ENCODE peak calls at places on chromosomes 3 and 15, in nine cellular contexts. One of them, this sample, is unnamed.

GRCh38 chr3:20747736-20748135 is 561.7 kb upstream of the SGO1 start:
- DNase-seq in Ammon's horn: no peak
- DNase-seq in endothelial cell: no peak
- DNase-seq in stimulated activated CD4-positive, alpha-beta T cell treated with anti-CD3 and anti-CD28 coated beads, TNF-alpha, amount 100 ng/mL, for 48 hours: no peak
- DNase-seq in AG08396: no peak
- DNase-seq in retinal pigment epithelial cell: no peak
- DNase-seq in activated CD8-positive, alpha-beta memory T cell treated with anti-CD3 and anti-CD28 coated beads, Interleukin-2, amount 10 ng/mL, durations not matched to agents 7 days and 5 days: no peak
- DNase-seq in left colon: no peak
- DNase-seq in M059J: no peak
- DNase-seq in this sample: no peak

GRCh38 chr15:79209116-79209515 is 73.4 kb upstream of the ANKRD34C start:
- DNase-seq in left colon: no peak
- DNase-seq in Ammon's horn: no peak
- DNase-seq in retinal pigment epithelial cell: peak; percentile 6
- DNase-seq in M059J: no peak
- DNase-seq in endothelial cell: no peak
- DNase-seq in activated CD8-positive, alpha-beta memory T cell treated with anti-CD3 and anti-CD28 coated beads, Interleukin-2, amount 10 ng/mL, durations not matched to agents 7 days and 5 days: no peak
- DNase-seq in AG08396: no peak
- DNase-seq in stimulated activated CD4-positive, alpha-beta T cell treated with anti-CD3 and anti-CD28 coated beads, TNF-alpha, amount 100 ng/mL, for 48 hours: no peak
- DNase-seq in this sample: no peak

GRCh38 chr3:29512620-29513019 is 231.7 kb downstream of the RBMS3 start:
- DNase-seq in left colon: no peak
- DNase-seq in Ammon's horn: no peak
- DNase-seq in retinal pigment epithelial cell: no peak
- DNase-seq in stimulated activated CD4-positive, alpha-beta T cell treated with anti-CD3 and anti-CD28 coated beads, TNF-alpha, amount 100 ng/mL, for 48 hours: no peak
- DNase-seq in M059J: no peak
- DNase-seq in endothelial cell: no peak
- DNase-seq in AG08396: no peak
- DNase-seq in activated CD8-positive, alpha-beta memory T cell treated with anti-CD3 and anti-CD28 coated beads, Interleukin-2, amount 10 ng/mL, durations not matched to agents 7 days and 5 days: no peak
- DNase-seq in this sample: no peak

GRCh38 chr15:69555080-69555479 is 102.5 kb downstream of the RPLP1 start:
- DNase-seq in AG08396: no peak
- DNase-seq in left colon: no peak
- DNase-seq in M059J: no peak
- DNase-seq in endothelial cell: no peak
- DNase-seq in stimulated activated CD4-positive, alpha-beta T cell treated with anti-CD3 and anti-CD28 coated beads, TNF-alpha, amount 100 ng/mL, for 48 hours: no peak
- DNase-seq in retinal pigment epithelial cell: no peak
- DNase-seq in Ammon's horn: no peak
- DNase-seq in activated CD8-positive, alpha-beta memory T cell treated with anti-CD3 and anti-CD28 coated beads, Interleukin-2, amount 10 ng/mL, durations not matched to agents 7 days and 5 days: no peak
- DNase-seq in this sample: no peak

GRCh38 chr15:80234883-80235282 is 17.1 kb downstream of the CTXND1 start:
- DNase-seq in endothelial cell: peak; percentile 51
- DNase-seq in retinal pigment epithelial cell: no peak
- DNase-seq in Ammon's horn: no peak
- DNase-seq in stimulated activated CD4-positive, alpha-beta T cell treated with anti-CD3 and anti-CD28 coated beads, TNF-alpha, amount 100 ng/mL, for 48 hours: peak; percentile 38
- DNase-seq in AG08396: peak; percentile 48
- DNase-seq in M059J: peak; percentile 24
- DNase-seq in left colon: peak; percentile 52
- DNase-seq in activated CD8-positive, alpha-beta memory T cell treated with anti-CD3 and anti-CD28 coated beads, Interleukin-2, amount 10 ng/mL, durations not matched to agents 7 days and 5 days: peak; percentile 62
- DNase-seq in this sample: peak; percentile 5

GRCh38 chr15:39075756-39076341 is 505.0 kb upstream of the THBS1 start:
- DNase-seq in endothelial cell: no peak
- DNase-seq in retinal pigment epithelial cell: no peak
- DNase-seq in M059J: no peak
- DNase-seq in Ammon's horn: no peak
- DNase-seq in activated CD8-positive, alpha-beta memory T cell treated with anti-CD3 and anti-CD28 coated beads, Interleukin-2, amount 10 ng/mL, durations not matched to agents 7 days and 5 days: no peak
- DNase-seq in left colon: no peak
- DNase-seq in stimulated activated CD4-positive, alpha-beta T cell treated with anti-CD3 and anti-CD28 coated beads, TNF-alpha, amount 100 ng/mL, for 48 hours: no peak
- DNase-seq in AG08396: no peak
- DNase-seq in this sample: no peak

GRCh38 chr15:47293763-47294162 is 423.5 kb upstream of the SEMA6D start:
- DNase-seq in left colon: peak; percentile 12
- DNase-seq in Ammon's horn: peak; percentile 62
- DNase-seq in activated CD8-positive, alpha-beta memory T cell treated with anti-CD3 and anti-CD28 coated beads, Interleukin-2, amount 10 ng/mL, durations not matched to agents 7 days and 5 days: no peak
- DNase-seq in M059J: peak; percentile 57
- DNase-seq in AG08396: peak; percentile 65
- DNase-seq in stimulated activated CD4-positive, alpha-beta T cell treated with anti-CD3 and anti-CD28 coated beads, TNF-alpha, amount 100 ng/mL, for 48 hours: no peak
- DNase-seq in endothelial cell: no peak
- DNase-seq in retinal pigment epithelial cell: peak; percentile 97
- DNase-seq in this sample: no peak

GRCh38 chr3:169744332-169745054 is 20.4 kb downstream of the TERC start:
- DNase-seq in AG08396: no peak
- DNase-seq in retinal pigment epithelial cell: no peak
- DNase-seq in Ammon's horn: no peak
- DNase-seq in activated CD8-positive, alpha-beta memory T cell treated with anti-CD3 and anti-CD28 coated beads, Interleukin-2, amount 10 ng/mL, durations not matched to agents 7 days and 5 days: no peak
- DNase-seq in endothelial cell: no peak
- DNase-seq in left colon: no peak
- DNase-seq in stimulated activated CD4-positive, alpha-beta T cell treated with anti-CD3 and anti-CD28 coated beads, TNF-alpha, amount 100 ng/mL, for 48 hours: no peak
- DNase-seq in M059J: peak; percentile 37
- DNase-seq in this sample: no peak

GRCh38 chr3:130601662-130602061 is 84.7 kb downstream of the COL6A6 start:
- DNase-seq in activated CD8-positive, alpha-beta memory T cell treated with anti-CD3 and anti-CD28 coated beads, Interleukin-2, amount 10 ng/mL, durations not matched to agents 7 days and 5 days: no peak
- DNase-seq in retinal pigment epithelial cell: no peak
- DNase-seq in Ammon's horn: no peak
- DNase-seq in left colon: no peak
- DNase-seq in AG08396: no peak
- DNase-seq in M059J: peak; percentile 42
- DNase-seq in stimulated activated CD4-positive, alpha-beta T cell treated with anti-CD3 and anti-CD28 coated beads, TNF-alpha, amount 100 ng/mL, for 48 hours: no peak
- DNase-seq in endothelial cell: no peak
- DNase-seq in this sample: no peak

GRCh38 chr3:184282941-184283340 is 7.1 kb downstream of the ECE2 start:
- DNase-seq in Ammon's horn: no peak
- DNase-seq in retinal pigment epithelial cell: no peak
- DNase-seq in activated CD8-positive, alpha-beta memory T cell treated with anti-CD3 and anti-CD28 coated beads, Interleukin-2, amount 10 ng/mL, durations not matched to agents 7 days and 5 days: no peak
- DNase-seq in left colon: no peak
- DNase-seq in AG08396: no peak
- DNase-seq in M059J: no peak
- DNase-seq in stimulated activated CD4-positive, alpha-beta T cell treated with anti-CD3 and anti-CD28 coated beads, TNF-alpha, amount 100 ng/mL, for 48 hours: no peak
- DNase-seq in endothelial cell: no peak
- DNase-seq in this sample: no peak

GRCh38 chr3:7630925-7631324 is 770.0 kb downstream of the GRM7 start:
- DNase-seq in AG08396: no peak
- DNase-seq in stimulated activated CD4-positive, alpha-beta T cell treated with anti-CD3 and anti-CD28 coated beads, TNF-alpha, amount 100 ng/mL, for 48 hours: no peak
- DNase-seq in retinal pigment epithelial cell: no peak
- DNase-seq in Ammon's horn: peak; percentile 35
- DNase-seq in M059J: no peak
- DNase-seq in activated CD8-positive, alpha-beta memory T cell treated with anti-CD3 and anti-CD28 coated beads, Interleukin-2, amount 10 ng/mL, durations not matched to agents 7 days and 5 days: no peak
- DNase-seq in left colon: peak; percentile 24
- DNase-seq in endothelial cell: no peak
- DNase-seq in this sample: no peak

GRCh38 chr15:72426753-72427152 is 28.6 kb downstream of the TMEM202 start:
- DNase-seq in retinal pigment epithelial cell: no peak
- DNase-seq in M059J: no peak
- DNase-seq in activated CD8-positive, alpha-beta memory T cell treated with anti-CD3 and anti-CD28 coated beads, Interleukin-2, amount 10 ng/mL, durations not matched to agents 7 days and 5 days: no peak
- DNase-seq in AG08396: no peak
- DNase-seq in left colon: no peak
- DNase-seq in endothelial cell: no peak
- DNase-seq in Ammon's horn: no peak
- DNase-seq in stimulated activated CD4-positive, alpha-beta T cell treated with anti-CD3 and anti-CD28 coated beads, TNF-alpha, amount 100 ng/mL, for 48 hours: no peak
- DNase-seq in this sample: no peak

GRCh38 chr15:74867562-74868458 is 5.4 kb downstream of the SCAMP2 start:
- DNase-seq in left colon: peak; percentile 36
- DNase-seq in retinal pigment epithelial cell: no peak
- DNase-seq in AG08396: no peak
- DNase-seq in M059J: no peak
- DNase-seq in Ammon's horn: peak; percentile 62
- DNase-seq in stimulated activated CD4-positive, alpha-beta T cell treated with anti-CD3 and anti-CD28 coated beads, TNF-alpha, amount 100 ng/mL, for 48 hours: no peak
- DNase-seq in endothelial cell: no peak
- DNase-seq in activated CD8-positive, alpha-beta memory T cell treated with anti-CD3 and anti-CD28 coated beads, Interleukin-2, amount 10 ng/mL, durations not matched to agents 7 days and 5 days: no peak
- DNase-seq in this sample: no peak

GRCh38 chr3:184255291-184256039 is 5.9 kb downstream of the CAMK2N2 start:
- DNase-seq in activated CD8-positive, alpha-beta memory T cell treated with anti-CD3 and anti-CD28 coated beads, Interleukin-2, amount 10 ng/mL, durations not matched to agents 7 days and 5 days: peak; percentile 48
- DNase-seq in retinal pigment epithelial cell: no peak
- DNase-seq in stimulated activated CD4-positive, alpha-beta T cell treated with anti-CD3 and anti-CD28 coated beads, TNF-alpha, amount 100 ng/mL, for 48 hours: no peak
- DNase-seq in M059J: peak; percentile 46
- DNase-seq in AG08396: no peak
- DNase-seq in Ammon's horn: no peak
- DNase-seq in left colon: no peak
- DNase-seq in endothelial cell: no peak
- DNase-seq in this sample: no peak

GRCh38 chr15:70156781-70157261 is 59.1 kb upstream of the TLE3 start:
- DNase-seq in activated CD8-positive, alpha-beta memory T cell treated with anti-CD3 and anti-CD28 coated beads, Interleukin-2, amount 10 ng/mL, durations not matched to agents 7 days and 5 days: no peak
- DNase-seq in left colon: no peak
- DNase-seq in Ammon's horn: peak; percentile 59
- DNase-seq in retinal pigment epithelial cell: no peak
- DNase-seq in stimulated activated CD4-positive, alpha-beta T cell treated with anti-CD3 and anti-CD28 coated beads, TNF-alpha, amount 100 ng/mL, for 48 hours: no peak
- DNase-seq in AG08396: peak; percentile 61
- DNase-seq in M059J: peak; percentile 37
- DNase-seq in endothelial cell: no peak
- DNase-seq in this sample: no peak

GRCh38 chr3:98272126-98272525 is 8.1 kb downstream of the OR5H6 start:
- DNase-seq in endothelial cell: no peak
- DNase-seq in activated CD8-positive, alpha-beta memory T cell treated with anti-CD3 and anti-CD28 coated beads, Interleukin-2, amount 10 ng/mL, durations not matched to agents 7 days and 5 days: no peak
- DNase-seq in Ammon's horn: no peak
- DNase-seq in M059J: peak; percentile 8
- DNase-seq in left colon: no peak
- DNase-seq in stimulated activated CD4-positive, alpha-beta T cell treated with anti-CD3 and anti-CD28 coated beads, TNF-alpha, amount 100 ng/mL, for 48 hours: no peak
- DNase-seq in retinal pigment epithelial cell: no peak
- DNase-seq in AG08396: no peak
- DNase-seq in this sample: no peak